ENCODE peak calls at places on chromosomes 16 and 17, in six cellular contexts. Y, D, G, Q, E and V are unnamed samples.

GRCh38 chr16:69089091-69089912 is 16.2 kb upstream of the HAS3 start:
- DNase-seq in Y (no peak), D (no peak), G (no peak), Q (no peak), E (no peak), V (no peak)

GRCh38 chr17:49016775-49017463 is 19.7 kb downstream of the IGF2BP1 start:
- DNase-seq in Y (no peak), D (peak), G (no peak), Q (no peak), E (peak), V (no peak)

GRCh38 chr17:50288306-50288705 is 14.0 kb downstream of the TMEM92 start:
- DNase-seq in Y (no peak), D (no peak), G (no peak), Q (no peak), E (no peak), V (peak)

GRCh38 chr17:30267625-30268024 is 24.1 kb downstream of the BLMH start:
- DNase-seq in Y (no peak), D (no peak), G (no peak), Q (no peak), E (no peak), V (no peak)

GRCh38 chr16:28503470-28504259 is 3.0 kb downstream of the IL27 start:
- DNase-seq in Y (no peak), D (no peak), G (no peak), Q (no peak), E (no peak), V (no peak)

GRCh38 chr16:59249049-59249448 is 514.9 kb upstream of the GOT2 start:
- DNase-seq in Y (no peak), D (no peak), G (no peak), Q (no peak), E (no peak), V (no peak)

GRCh38 chr16:19348578-19349315 is 63.2 kb downstream of the CLEC19A start:
- DNase-seq in Y (no peak), D (no peak), G (no peak), Q (no peak), E (no peak), V (no peak)

GRCh38 chr16:57235128-57236092 is 9.6 kb upstream of the ARL2BP start:
- DNase-seq in Y (no peak), D (peak), G (no peak), Q (no peak), E (no peak), V (no peak)

GRCh38 chr17:45135978-45136791 is 698 bp downstream of the ACBD4 start:
- DNase-seq in Y (peak), D (no peak), G (no peak), Q (no peak), E (no peak), V (no peak)

GRCh38 chr16:87410530-87410929 is 18.4 kb downstream of the MAP1LC3B start:
- DNase-seq in Y (no peak), D (no peak), G (no peak), Q (no peak), E (peak), V (no peak)

GRCh38 chr16:11621920-11622651 is 35.4 kb upstream of the LITAF start:
- DNase-seq in Y (no peak), D (no peak), G (peak), Q (peak), E (no peak), V (no peak)

GRCh38 chr17:50890675-50891516 is 24.7 kb upstream of the TOB1 start:
- DNase-seq in Y (no peak), D (no peak), G (no peak), Q (no peak), E (no peak), V (no peak)

GRCh38 chr17:55057184-55057583 is 88.6 kb downstream of the STXBP4 start:
- DNase-seq in Y (no peak), D (no peak), G (no peak), Q (no peak), E (no peak), V (no peak)

GRCh38 chr16:67528222-67528869 is at the start of gene RIPOR1:
- DNase-seq in Y (peak), D (no peak), G (no peak), Q (peak), E (peak), V (peak)

GRCh38 chr16:11572301-11572995 is 14.3 kb downstream of the LITAF start:
- DNase-seq in Y (peak), D (no peak), G (peak), Q (peak), E (peak), V (no peak)

GRCh38 chr16:69917739-69918138 is 33.4 kb upstream of the CLEC18A start:
- DNase-seq in Y (peak), D (peak), G (no peak), Q (no peak), E (peak), V (no peak)

GRCh38 chr16:61576476-61576875 is 459.8 kb downstream of the CDH8 start:
- DNase-seq in Y (peak), D (no peak), G (no peak), Q (no peak), E (no peak), V (no peak)

GRCh38 chr16:22189473-22190168 is 16.5 kb upstream of the EEF2K start:
- DNase-seq in Y (peak), D (no peak), G (peak), Q (peak), E (peak), V (no peak)

GRCh38 chr16:54286330-54287017 is at the start of gene IRX3:
- DNase-seq in Y (peak), D (no peak), G (no peak), Q (no peak), E (peak), V (peak)

GRCh38 chr16:54284931-54285413 is 1.6 kb downstream of the IRX3 start:
- DNase-seq in Y (no peak), D (no peak), G (no peak), Q (no peak), E (peak), V (no peak)

GRCh38 chr17:78329263-78330059 is 30.4 kb downstream of the SOCS3 start:
- DNase-seq in Y (no peak), D (no peak), G (no peak), Q (no peak), E (no peak), V (no peak)

GRCh38 chr17:30576326-30576861 is 99.2 kb downstream of the GOSR1 start:
- DNase-seq in Y (no peak), D (no peak), G (no peak), Q (no peak), E (no peak), V (no peak)

GRCh38 chr17:81424613-81425017 is 29.4 kb downstream of the BAHCC1 start:
- DNase-seq in Y (no peak), D (no peak), G (no peak), Q (no peak), E (no peak), V (no peak)
- H3K27ac ChIP-seq in Y (peak), D (no peak), G (no peak), Q (no peak), E (no peak), V (no peak)

GRCh38 chr16:23595951-23596720 is at the start of gene NDUFAB1:
- DNase-seq in Y (peak), D (peak), G (peak), Q (peak), E (peak), V (peak)

GRCh38 chr16:23594186-23594585 is 1.9 kb downstream of the NDUFAB1 start:
- DNase-seq in Y (no peak), D (no peak), G (no peak), Q (no peak), E (no peak), V (no peak)

GRCh38 chr16:23595246-23595950 is 718 bp downstream of the NDUFAB1 start:
- DNase-seq in Y (no peak), D (no peak), G (no peak), Q (no peak), E (no peak), V (no peak)

GRCh38 chr16:23597003-23597756 is 1.1 kb upstream of the NDUFAB1 start:
- DNase-seq in Y (no peak), D (no peak), G (no peak), Q (peak), E (no peak), V (no peak)
- H3K27ac ChIP-seq in Y (no peak), D (no peak), G (no peak), Q (no peak), E (peak), V (no peak)

DNA sequence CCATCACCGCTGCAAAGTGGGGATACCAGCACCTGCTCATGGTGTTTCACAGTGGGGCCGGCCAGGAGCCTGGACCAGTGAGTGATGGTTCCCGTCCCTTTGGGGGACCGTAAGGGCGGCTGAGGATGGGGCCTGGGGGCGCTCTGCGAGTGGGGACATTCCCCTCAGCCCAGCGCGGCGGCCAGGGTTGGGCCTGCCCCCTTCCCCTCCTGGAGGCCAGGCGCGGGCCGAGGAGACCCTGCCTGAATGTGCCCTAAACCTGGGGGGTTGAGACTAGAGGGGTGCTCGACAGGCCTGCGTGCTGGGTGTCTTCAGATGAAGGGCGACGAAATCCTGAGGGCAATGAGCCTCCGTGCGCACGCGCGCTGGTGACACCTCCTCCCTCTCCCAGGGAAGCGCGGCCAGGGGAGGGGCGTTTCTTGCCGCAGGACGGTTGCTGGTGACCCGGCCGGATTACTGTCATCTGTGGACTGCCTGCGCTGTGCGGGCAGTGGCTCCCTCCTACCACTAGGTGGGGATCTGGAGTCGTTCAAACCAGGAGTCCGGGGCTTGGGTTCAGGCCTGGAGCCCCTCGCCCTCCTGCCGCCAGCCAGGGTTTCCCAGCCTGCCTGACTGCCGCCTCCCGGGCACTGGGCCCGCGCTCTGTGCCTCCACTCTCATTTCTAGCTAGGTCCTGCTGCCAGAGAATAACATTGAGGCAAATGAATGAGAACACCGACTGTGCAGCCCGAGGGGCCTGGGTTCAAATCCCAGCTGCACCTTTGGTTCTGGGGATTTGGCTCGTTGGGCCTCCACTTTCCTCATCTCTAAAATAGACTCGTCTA is 17.1 kb downstream of the TBX2 start:
- DNase-seq in Y (peak), D (no peak), G (no peak), Q (peak), E (peak), V (peak)
- H3K27ac ChIP-seq in Y (peak), D (peak), G (no peak), Q (no peak), E (peak), V (no peak)

DNA sequence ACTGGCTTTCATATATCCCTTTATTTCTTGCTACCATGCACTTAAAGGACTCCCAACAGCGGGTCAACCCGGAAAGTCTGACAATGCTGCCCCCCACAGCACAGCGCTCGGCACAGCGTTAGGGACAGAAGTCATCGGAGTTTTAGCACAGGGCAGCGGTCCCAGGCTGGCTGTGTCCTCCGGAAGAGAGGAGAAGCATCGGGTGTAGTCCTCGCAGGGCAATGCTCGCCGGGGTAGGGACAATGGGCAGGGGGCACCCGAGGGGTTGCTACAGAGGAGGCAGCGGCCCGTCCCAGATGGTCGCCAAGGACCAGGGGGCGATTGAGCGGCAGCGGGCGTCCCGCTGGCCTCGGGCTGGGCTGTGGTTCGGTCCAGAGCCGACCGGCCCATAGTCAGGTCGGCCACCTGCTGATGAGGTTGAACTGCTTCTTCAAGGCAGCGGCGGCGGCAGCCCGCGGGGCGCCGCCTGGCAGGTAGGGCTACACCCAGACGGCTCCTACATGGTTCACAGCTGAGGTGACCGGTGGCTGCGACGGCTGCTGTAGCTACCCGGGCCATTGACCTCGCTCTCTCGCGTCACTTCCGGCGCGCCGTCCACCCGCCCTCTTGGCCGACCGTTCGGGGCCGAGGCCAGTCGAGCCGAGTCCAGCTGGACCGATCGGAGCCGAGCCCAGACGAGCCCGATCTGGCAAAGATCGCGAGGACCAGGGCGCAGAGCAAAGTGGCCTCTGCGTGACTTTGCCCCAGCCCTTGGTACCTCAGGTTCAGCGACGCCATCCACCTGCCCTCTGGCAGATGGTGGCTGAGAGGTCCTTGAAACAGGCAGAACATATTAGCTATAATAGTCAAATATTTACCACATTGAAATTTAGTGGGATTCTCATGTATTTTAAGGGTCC is 4.7 kb upstream of the LCMT1 start:
- DNase-seq in Y (peak), D (peak), G (peak), Q (peak), E (peak), V (peak)
- H3K27ac ChIP-seq in Y (peak), D (peak), G (peak), Q (peak), E (peak), V (peak)

DNA sequence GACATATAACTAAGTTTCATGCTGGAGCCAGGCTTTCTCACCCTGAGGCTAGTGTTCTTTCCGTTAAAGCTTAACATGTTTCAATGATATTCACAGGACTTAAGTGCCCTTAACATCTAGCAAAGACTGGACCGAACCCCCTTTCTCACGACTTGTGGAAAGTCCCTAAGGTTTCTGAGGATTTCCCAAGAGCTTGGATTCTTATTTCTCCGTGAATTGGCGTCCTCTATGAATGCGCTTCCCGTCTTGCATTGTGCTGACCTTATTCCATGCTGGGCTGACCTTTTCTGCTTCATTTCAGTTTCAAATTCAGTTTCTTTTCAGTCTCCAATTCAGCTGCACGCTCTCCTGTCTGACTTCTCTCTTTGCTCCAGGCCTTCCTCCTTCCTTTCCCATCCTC is 206.4 kb downstream of the HS3ST3A1 start:
- DNase-seq in Y (no peak), D (no peak), G (no peak), Q (no peak), E (no peak), V (no peak)
- H3K27ac ChIP-seq in Y (no peak), D (no peak), G (no peak), Q (no peak), E (no peak), V (no peak)

GRCh38 chr17:73292031-73292531 is 19.7 kb downstream of the CDC42EP4 start:
- DNase-seq in Y (peak), D (no peak), G (no peak), Q (no peak), E (peak), V (no peak)

GRCh38 chr17:73290399-73291259 is 21.2 kb downstream of the CDC42EP4 start:
- DNase-seq in Y (no peak), D (no peak), G (no peak), Q (no peak), E (no peak), V (no peak)

GRCh38 chr17:73293031-73293430 is 18.8 kb downstream of the CDC42EP4 start:
- DNase-seq in Y (no peak), D (no peak), G (no peak), Q (no peak), E (no peak), V (no peak)

GRCh38 chr17:73289549-73290254 is 22.1 kb downstream of the CDC42EP4 start:
- DNase-seq in Y (no peak), D (no peak), G (no peak), Q (no peak), E (no peak), V (no peak)

GRCh38 chr17:73291260-73291801 is 20.5 kb downstream of the CDC42EP4 start:
- DNase-seq in Y (peak), D (no peak), G (no peak), Q (no peak), E (peak), V (no peak)
- H3K27ac ChIP-seq in Y (peak), D (peak), G (no peak), Q (peak), E (peak), V (peak)

GRCh38 chr16:15777533-15778203 is 79.2 kb downstream of the MYH11 start:
- DNase-seq in Y (no peak), D (peak), G (no peak), Q (no peak), E (no peak), V (no peak)
- H3K27ac ChIP-seq in Y (peak), D (no peak), G (no peak), Q (no peak), E (peak), V (no peak)

GRCh38 chr17:27541326-27542023 is 85.2 kb downstream of the KSR1 start:
- DNase-seq in Y (no peak), D (no peak), G (no peak), Q (no peak), E (no peak), V (no peak)

GRCh38 chr17:27540300-27541105 is 84.3 kb downstream of the KSR1 start:
- DNase-seq in Y (peak), D (peak), G (no peak), Q (peak), E (peak), V (peak)

GRCh38 chr17:27538156-27538955 is 82.1 kb downstream of the KSR1 start:
- DNase-seq in Y (no peak), D (no peak), G (no peak), Q (no peak), E (peak), V (peak)

GRCh38 chr17:27539152-27539551 is 82.9 kb downstream of the KSR1 start:
- DNase-seq in Y (no peak), D (no peak), G (no peak), Q (no peak), E (peak), V (no peak)

DNA sequence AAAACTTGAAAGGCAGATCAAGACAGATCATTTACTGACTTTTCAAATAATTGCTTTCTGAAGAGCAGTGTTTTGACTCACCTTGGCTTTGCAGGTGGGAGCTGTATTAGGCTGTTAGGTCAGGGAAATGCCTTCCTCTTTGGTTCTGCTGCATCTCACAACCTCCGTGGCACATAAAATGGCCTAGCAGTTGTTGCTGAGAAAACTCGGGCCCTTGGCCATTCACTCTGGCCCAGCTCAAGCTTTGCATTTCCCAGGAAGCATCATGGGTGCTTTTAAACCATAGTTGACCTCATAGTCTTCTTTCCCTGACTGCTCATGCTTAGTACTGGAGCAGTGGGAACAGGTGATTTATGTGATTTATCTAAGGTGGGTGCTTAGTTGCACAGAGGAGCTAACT is 83.5 kb downstream of the KSR1 start:
- DNase-seq in Y (no peak), D (no peak), G (no peak), Q (no peak), E (no peak), V (no peak)
- H3K27ac ChIP-seq in Y (peak), D (peak), G (no peak), Q (no peak), E (peak), V (peak)

GRCh38 chr16:24887472-24887871 is 41.7 kb downstream of the SLC5A11 start:
- DNase-seq in Y (no peak), D (no peak), G (no peak), Q (no peak), E (no peak), V (no peak)
- H3K27ac ChIP-seq in Y (no peak), D (no peak), G (no peak), Q (no peak), E (no peak), V (no peak)